ENCODE peak calls at places on chromosomes 16 and 17, in seven cellular contexts. B is WERI-Rb-1, V is transverse colon, R is left ventricle myocardium inferior, E is HCT116, N is osteoblast, J is ascending aorta. L is an unnamed sample.
A peak's percentile ranks its signal among the peaks of the same experiment; 100 is the strongest.

GRCh38 chr16:80733366-80733901 is 71.0 kb downstream of the CDYL2 start:
- DNase-seq in B (no peak), V (no peak), R (no peak), E (no peak), N (no peak), J (no peak), L (no peak)

GRCh38 chr16:52549011-52549692 is 2.2 kb upstream of the TOX3 start:
- DNase-seq in B (no peak), V (no peak), R (no peak), E (no peak), N (no peak), J (no peak), L (no peak)

GRCh38 chr17:78316115-78316866 is 43.6 kb downstream of the SOCS3 start:
- DNase-seq in B (no peak), V (no peak), R (no peak), E (no peak), N (peak; percentile 86), J (no peak), L (no peak)

GRCh38 chr17:47210105-47210504 is 957 bp downstream of the MYL4 start:
- DNase-seq in B (no peak), V (no peak), R (no peak), E (no peak), N (no peak), J (no peak), L (no peak)

GRCh38 chr17:29565643-29566472 is 979 bp downstream of the ABHD15 start:
- DNase-seq in B (peak; percentile 72), V (peak; percentile 71), R (no peak), E (peak; percentile 22), N (peak; percentile 89), J (no peak), L (peak; percentile 74)

GRCh38 chr17:46759141-46759540 is 59.4 kb downstream of the WNT3 start:
- DNase-seq in B (no peak), V (no peak), R (no peak), E (no peak), N (no peak), J (no peak), L (no peak)

GRCh38 chr17:82327757-82328140 is 5.8 kb downstream of the SECTM1 start:
- DNase-seq in B (no peak), V (no peak), R (no peak), E (no peak), N (peak; percentile 83), J (no peak), L (no peak)

GRCh38 chr17:65409381-65409780 is 152.1 kb downstream of the AXIN2 start:
- DNase-seq in B (no peak), V (no peak), R (no peak), E (no peak), N (no peak), J (no peak), L (no peak)

GRCh38 chr16:67201411-67202345 is 2.7 kb downstream of the ELMO3 start:
- DNase-seq in B (no peak), V (no peak), R (no peak), E (no peak), N (peak; percentile 90), J (no peak), L (no peak)

GRCh38 chr16:67199011-67199807 is at the start of gene ELMO3:
- DNase-seq in B (no peak), V (peak; percentile 88), R (no peak), E (no peak), N (peak; percentile 85), J (no peak), L (peak; percentile 77)

GRCh38 chr16:67200491-67200890 is 1.6 kb downstream of the ELMO3 start:
- DNase-seq in B (no peak), V (no peak), R (no peak), E (no peak), N (peak; percentile 86), J (no peak), L (no peak)

GRCh38 chr16:67198238-67198734 is 645 bp upstream of the ELMO3 start:
- DNase-seq in B (no peak), V (peak; percentile 78), R (no peak), E (peak; percentile 64), N (peak; percentile 99), J (no peak), L (peak; percentile 70)

DNA sequence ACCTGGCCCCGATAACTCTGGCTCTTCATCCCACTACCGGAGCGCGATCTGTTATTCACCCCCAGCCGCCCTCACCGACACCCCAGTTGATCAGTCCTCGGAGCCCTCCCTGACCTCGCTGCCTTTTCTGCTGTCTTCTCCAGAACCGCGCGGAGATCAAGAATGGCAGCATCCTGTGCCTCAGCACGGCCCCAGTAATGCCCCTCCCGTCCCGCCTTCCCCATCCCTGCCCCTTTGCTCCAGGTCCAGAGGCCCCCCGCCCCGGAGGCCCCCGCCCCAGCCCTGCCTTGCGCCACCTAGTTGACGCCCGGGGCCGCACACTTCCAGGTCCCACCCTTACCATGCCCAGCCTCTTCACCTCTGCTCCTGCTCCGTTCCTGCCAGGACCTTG is 872 bp downstream of the ELMO3 start:
- DNase-seq in B (no peak), V (peak; percentile 63), R (no peak), E (no peak), N (peak; percentile 76), J (no peak), L (no peak)
- TF ChIP-seq CTCF in B (peak; percentile 15), V (peak; percentile 10), R (no peak), E (peak; percentile 31), N (no peak), J (no peak), L (no peak)

DNA sequence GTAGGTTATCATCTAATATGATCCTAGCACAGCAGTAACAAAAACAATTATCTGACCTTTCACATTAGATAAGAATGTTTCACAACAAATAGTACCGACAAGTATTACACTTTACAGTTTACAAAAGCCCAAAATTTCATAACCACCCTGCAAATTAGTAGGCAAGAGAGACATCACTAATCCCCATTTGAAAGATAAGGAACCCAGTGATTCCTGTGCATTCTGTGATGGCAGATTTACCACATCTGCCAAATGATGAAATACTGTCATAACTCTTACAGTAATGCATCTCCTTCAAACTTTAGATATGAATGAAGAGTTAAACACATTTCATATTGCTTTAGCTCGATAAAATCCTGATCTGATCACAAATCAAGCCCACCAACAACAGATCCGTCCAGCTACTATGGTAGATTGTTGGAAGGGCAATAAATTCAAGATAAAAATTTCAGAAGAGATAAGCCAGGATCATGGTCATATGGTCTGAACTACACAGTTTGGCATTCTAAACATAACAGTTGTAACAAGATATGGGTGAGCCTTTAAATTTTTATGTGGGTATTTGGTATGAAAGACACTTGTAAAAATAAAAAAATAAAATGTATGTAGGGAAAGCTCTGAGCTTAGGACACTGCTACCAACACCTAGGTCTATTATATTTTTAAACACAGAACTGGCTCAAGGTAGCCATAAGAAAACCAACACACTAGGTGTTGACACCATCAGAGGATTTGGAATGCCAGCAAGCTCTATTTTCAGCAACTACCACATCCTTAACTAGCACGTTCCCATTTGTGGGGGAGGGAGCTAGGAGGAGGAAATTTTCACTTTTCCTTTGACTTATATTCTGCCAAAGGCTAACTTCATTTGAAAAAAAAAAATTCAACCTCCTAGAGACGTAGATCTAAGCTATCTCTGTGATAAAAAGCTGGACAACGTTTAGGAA is 9.3 kb downstream of the YWHAE start:
- DNase-seq in B (no peak), V (no peak), R (no peak), E (no peak), N (peak; percentile 26), J (no peak), L (no peak)
- H3K27ac ChIP-seq in B (no peak overlapping the region), V (peak overlapping the region; percentile 55), R (peak overlapping the region; percentile 82), E (no peak overlapping the region), N (peak overlapping the region; percentile 56), J (peak overlapping the region; percentile 31), L (no peak overlapping the region)

GRCh38 chr17:6453279-6454024 is 9.2 kb downstream of the PIMREG start:
- DNase-seq in B (no peak), V (no peak), R (no peak), E (no peak), N (peak; percentile 74), J (no peak), L (peak; percentile 40)

GRCh38 chr17:6455321-6455705 is 11.1 kb downstream of the PIMREG start:
- DNase-seq in B (no peak), V (peak; percentile 62), R (no peak), E (no peak), N (peak; percentile 95), J (no peak), L (peak; percentile 51)

GRCh38 chr17:6452471-6453266 is 8.4 kb downstream of the PIMREG start:
- DNase-seq in B (no peak), V (no peak), R (no peak), E (no peak), N (peak; percentile 62), J (no peak), L (peak; percentile 14)

GRCh38 chr17:6456321-6456720 is 12.1 kb downstream of the PIMREG start:
- DNase-seq in B (no peak), V (no peak), R (no peak), E (no peak), N (peak; percentile 72), J (no peak), L (peak; percentile 23)

DNA sequence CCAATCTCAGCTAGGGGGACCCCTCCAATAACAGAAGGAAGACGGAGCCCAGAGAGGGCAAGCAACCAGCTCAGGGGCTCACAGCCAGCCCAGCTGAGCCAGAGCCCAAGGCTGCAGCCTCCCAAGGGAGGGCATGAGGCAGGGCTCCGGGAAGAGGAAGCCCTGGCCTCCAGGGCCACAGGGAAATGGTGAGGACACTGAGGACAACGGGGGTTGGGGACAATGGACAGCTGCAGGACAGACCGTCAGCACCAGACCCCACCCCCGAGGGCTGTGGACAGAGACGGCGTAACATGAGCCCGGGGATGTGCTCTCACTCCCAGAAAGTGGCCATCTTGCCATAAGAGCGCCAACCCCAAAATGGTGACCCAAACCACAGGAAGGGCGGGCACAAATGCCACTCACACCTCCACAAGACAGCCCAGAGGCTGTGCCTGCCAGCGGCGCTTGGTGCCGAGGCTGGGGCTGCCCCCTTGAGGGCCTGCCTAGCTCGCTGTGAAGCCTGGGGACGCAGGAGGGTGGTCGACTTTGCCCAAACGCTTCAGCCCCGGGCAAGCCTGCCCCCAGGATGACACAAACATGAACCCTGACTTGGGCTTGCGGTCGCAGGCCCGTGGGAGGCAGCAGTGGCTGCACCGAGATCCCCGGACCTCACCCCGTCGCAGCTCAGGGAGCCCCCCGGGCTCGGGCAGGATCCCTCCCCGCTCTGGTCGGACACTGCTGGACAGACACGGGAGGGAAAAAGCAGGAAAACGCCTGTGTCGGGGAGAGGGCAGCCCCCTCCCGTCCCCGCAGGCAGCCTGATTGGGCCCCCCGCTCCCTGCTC is 10.5 kb downstream of the PIMREG start:
- DNase-seq in B (no peak), V (no peak), R (no peak), E (no peak), N (peak; percentile 85), J (no peak), L (peak; percentile 38)
- H3K4me3 ChIP-seq in B (no peak overlapping the region), V (no peak overlapping the region), R (peak overlapping the region; percentile 54), E (no peak overlapping the region), N (peak overlapping the region; percentile 55), J (no peak overlapping the region), L (no peak overlapping the region)

DNA sequence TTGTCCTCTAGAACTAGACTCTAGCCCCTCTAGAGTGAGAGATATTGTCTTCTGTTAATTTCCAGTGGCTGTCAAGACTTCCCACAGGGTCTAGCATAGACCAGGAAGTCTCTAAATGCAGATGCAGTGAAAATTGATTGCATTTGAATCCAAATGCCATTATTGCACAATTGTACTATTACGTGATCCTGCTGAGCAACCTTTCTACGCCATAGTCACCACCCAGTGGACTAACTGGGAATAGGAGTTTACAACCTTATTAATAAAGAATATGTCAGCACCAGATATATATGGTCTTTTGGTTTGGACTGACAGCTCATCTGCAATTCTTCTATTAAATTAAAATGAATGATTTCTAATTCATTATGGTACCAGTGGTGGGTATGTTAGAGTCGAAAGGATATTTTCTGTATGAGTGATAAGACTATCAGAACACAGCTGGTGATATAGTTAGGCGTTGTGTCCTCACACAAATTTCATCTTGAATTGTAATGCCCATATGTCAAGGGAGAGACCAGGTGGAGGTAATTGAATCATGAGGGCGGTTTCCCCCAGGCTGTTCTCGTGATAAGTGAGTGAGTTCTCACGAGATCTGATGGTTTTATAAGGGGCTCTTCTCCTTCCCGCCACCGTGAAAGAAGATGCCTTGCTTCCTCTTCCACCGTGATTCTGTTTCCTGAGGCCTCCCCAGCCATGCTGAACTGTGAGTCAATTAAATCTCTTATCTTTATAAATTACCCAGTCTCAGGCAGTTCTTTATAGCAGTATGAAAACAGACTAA is 138.9 kb upstream of the CA10 start:
- DNase-seq in B (peak; percentile 20), V (no peak), R (no peak), E (no peak), N (no peak), J (no peak), L (no peak)
- TF ChIP-seq CTCF in B (peak; percentile 50), V (no peak), R (no peak), E (peak; percentile 18), N (no peak), J (no peak), L (no peak)

L was measured in lower lobe of right lung.